ENCODE peak calls at places on chromosomes 6 and 20, in eight cellular contexts. One of them, this sample, is unnamed.

GRCh38 chr20:14919473-14920157 is 582.2 kb upstream of the FLRT3 start:
- DNase-seq in HT1080: no peak
- DNase-seq in activated naive CD4-positive, alpha-beta T cell treated with Interleukin-2 at 50 U/mL for 16 hours: no peak
- DNase-seq in EL: no peak
- DNase-seq in AG04450: no peak
- DNase-seq in amygdala: no peak
- DNase-seq in GM04504: no peak
- DNase-seq in neural crest cell: no peak
- DNase-seq in this sample: no peak

GRCh38 chr6:30127238-30128093 is 8.5 kb upstream of the TRIM40 start:
- DNase-seq in neural crest cell: no peak
- DNase-seq in GM04504: no peak
- DNase-seq in amygdala: no peak
- DNase-seq in HT1080: no peak
- DNase-seq in AG04450: no peak
- DNase-seq in EL: no peak
- DNase-seq in activated naive CD4-positive, alpha-beta T cell treated with Interleukin-2 at 50 U/mL for 16 hours: no peak
- DNase-seq in this sample: no peak

GRCh38 chr20:17504898-17505663 is 26.1 kb downstream of the BFSP1 start:
- DNase-seq in EL: peak; percentile 62
- DNase-seq in HT1080: peak; percentile 63
- DNase-seq in AG04450: no peak
- DNase-seq in GM04504: peak; percentile 38
- DNase-seq in activated naive CD4-positive, alpha-beta T cell treated with Interleukin-2 at 50 U/mL for 16 hours: peak; percentile 40
- DNase-seq in amygdala: peak; percentile 8
- DNase-seq in neural crest cell: peak; percentile 35
- DNase-seq in this sample: peak; percentile 20

GRCh38 chr6:89121934-89122333 is 4.1 kb upstream of the SRSF12 start:
- DNase-seq in AG04450: no peak
- DNase-seq in neural crest cell: no peak
- DNase-seq in EL: no peak
- DNase-seq in GM04504: no peak
- DNase-seq in amygdala: no peak
- DNase-seq in activated naive CD4-positive, alpha-beta T cell treated with Interleukin-2 at 50 U/mL for 16 hours: no peak
- DNase-seq in HT1080: no peak
- DNase-seq in this sample: no peak

GRCh38 chr6:27312146-27312949 is at the start of gene POM121L2:
- DNase-seq in activated naive CD4-positive, alpha-beta T cell treated with Interleukin-2 at 50 U/mL for 16 hours: peak; percentile 64
- DNase-seq in AG04450: no peak
- DNase-seq in GM04504: no peak
- DNase-seq in EL: peak; percentile 60
- DNase-seq in neural crest cell: peak; percentile 45
- DNase-seq in amygdala: no peak
- DNase-seq in HT1080: peak; percentile 54
- DNase-seq in this sample: peak; percentile 20

GRCh38 chr6:168387911-168388310 is 53.1 kb upstream of the SMOC2 start:
- DNase-seq in AG04450: no peak
- DNase-seq in EL: no peak
- DNase-seq in HT1080: no peak
- DNase-seq in GM04504: no peak
- DNase-seq in activated naive CD4-positive, alpha-beta T cell treated with Interleukin-2 at 50 U/mL for 16 hours: no peak
- DNase-seq in neural crest cell: no peak
- DNase-seq in amygdala: no peak
- DNase-seq in this sample: no peak

GRCh38 chr6:163415620-163416379 is 1.3 kb downstream of the QKI start:
- DNase-seq in activated naive CD4-positive, alpha-beta T cell treated with Interleukin-2 at 50 U/mL for 16 hours: peak; percentile 43
- DNase-seq in EL: peak; percentile 64
- DNase-seq in AG04450: no peak
- DNase-seq in HT1080: peak; percentile 44
- DNase-seq in neural crest cell: no peak
- DNase-seq in amygdala: no peak
- DNase-seq in GM04504: no peak
- DNase-seq in this sample: no peak

GRCh38 chr6:27091661-27092315 is 155.7 kb upstream of the PRSS16 start:
- DNase-seq in activated naive CD4-positive, alpha-beta T cell treated with Interleukin-2 at 50 U/mL for 16 hours: peak; percentile 11
- DNase-seq in HT1080: peak; percentile 96
- DNase-seq in amygdala: peak; percentile 11
- DNase-seq in neural crest cell: peak; percentile 22
- DNase-seq in AG04450: peak; percentile 80
- DNase-seq in GM04504: peak; percentile 58
- DNase-seq in EL: peak; percentile 94
- DNase-seq in this sample: no peak

GRCh38 chr20:10929023-10929422 is 255.2 kb upstream of the JAG1 start:
- DNase-seq in amygdala: no peak
- DNase-seq in AG04450: no peak
- DNase-seq in activated naive CD4-positive, alpha-beta T cell treated with Interleukin-2 at 50 U/mL for 16 hours: no peak
- DNase-seq in HT1080: no peak
- DNase-seq in EL: peak; percentile 17
- DNase-seq in neural crest cell: no peak
- DNase-seq in GM04504: no peak
- DNase-seq in this sample: no peak

GRCh38 chr20:8386991-8387390 is 254.9 kb downstream of the PLCB1 start:
- DNase-seq in AG04450: no peak
- DNase-seq in EL: no peak
- DNase-seq in neural crest cell: no peak
- DNase-seq in activated naive CD4-positive, alpha-beta T cell treated with Interleukin-2 at 50 U/mL for 16 hours: no peak
- DNase-seq in GM04504: no peak
- DNase-seq in HT1080: no peak
- DNase-seq in amygdala: no peak
- DNase-seq in this sample: no peak

GRCh38 chr20:5656136-5656535 is 94.1 kb upstream of the SHLD1 start:
- DNase-seq in EL: no peak
- DNase-seq in activated naive CD4-positive, alpha-beta T cell treated with Interleukin-2 at 50 U/mL for 16 hours: no peak
- DNase-seq in GM04504: no peak
- DNase-seq in neural crest cell: no peak
- DNase-seq in HT1080: no peak
- DNase-seq in amygdala: no peak
- DNase-seq in AG04450: no peak
- DNase-seq in this sample: no peak

GRCh38 chr6:145562771-145563615 is 172.3 kb downstream of the EPM2A start:
- DNase-seq in neural crest cell: no peak
- DNase-seq in AG04450: no peak
- DNase-seq in HT1080: peak; percentile 79
- DNase-seq in GM04504: no peak
- DNase-seq in activated naive CD4-positive, alpha-beta T cell treated with Interleukin-2 at 50 U/mL for 16 hours: no peak
- DNase-seq in EL: peak; percentile 64
- DNase-seq in amygdala: no peak
- DNase-seq in this sample: no peak

GRCh38 chr20:3734111-3734843 is 1.8 kb downstream of the HSPA12B start:
- DNase-seq in EL: no peak
- DNase-seq in HT1080: no peak
- DNase-seq in neural crest cell: no peak
- DNase-seq in GM04504: no peak
- DNase-seq in AG04450: no peak
- DNase-seq in activated naive CD4-positive, alpha-beta T cell treated with Interleukin-2 at 50 U/mL for 16 hours: no peak
- DNase-seq in amygdala: no peak
- DNase-seq in this sample: no peak

GRCh38 chr6:16239090-16239797 is 857 bp downstream of the GMPR start:
- DNase-seq in EL: peak; percentile 54
- DNase-seq in amygdala: peak; percentile 44
- DNase-seq in HT1080: peak; percentile 71
- DNase-seq in neural crest cell: no peak
- DNase-seq in AG04450: no peak
- DNase-seq in GM04504: no peak
- DNase-seq in activated naive CD4-positive, alpha-beta T cell treated with Interleukin-2 at 50 U/mL for 16 hours: peak; percentile 9
- DNase-seq in this sample: peak; percentile 95

GRCh38 chr6:145714731-145715130 is 20.6 kb downstream of the EPM2A start:
- DNase-seq in activated naive CD4-positive, alpha-beta T cell treated with Interleukin-2 at 50 U/mL for 16 hours: no peak
- DNase-seq in EL: no peak
- DNase-seq in GM04504: no peak
- DNase-seq in amygdala: no peak
- DNase-seq in AG04450: no peak
- DNase-seq in HT1080: no peak
- DNase-seq in neural crest cell: no peak
- DNase-seq in this sample: no peak

GRCh38 chr20:35544436-35544835 is 2.6 kb downstream of the ERGIC3 start:
- DNase-seq in EL: no peak
- DNase-seq in neural crest cell: no peak
- DNase-seq in HT1080: no peak
- DNase-seq in AG04450: no peak
- DNase-seq in activated naive CD4-positive, alpha-beta T cell treated with Interleukin-2 at 50 U/mL for 16 hours: no peak
- DNase-seq in GM04504: no peak
- DNase-seq in amygdala: no peak
- DNase-seq in this sample: no peak

GRCh38 chr20:64166712-64167615 is 2.7 kb downstream of the MYT1 start:
- DNase-seq in HT1080: no peak
- DNase-seq in EL: no peak
- DNase-seq in amygdala: no peak
- DNase-seq in GM04504: no peak
- DNase-seq in AG04450: no peak
- DNase-seq in neural crest cell: no peak
- DNase-seq in activated naive CD4-positive, alpha-beta T cell treated with Interleukin-2 at 50 U/mL for 16 hours: no peak
- DNase-seq in this sample: peak; percentile 59

GRCh38 chr6:77926198-77926752 is 273.4 kb downstream of the MEI4 start:
- DNase-seq in AG04450: no peak
- DNase-seq in activated naive CD4-positive, alpha-beta T cell treated with Interleukin-2 at 50 U/mL for 16 hours: no peak
- DNase-seq in amygdala: no peak
- DNase-seq in neural crest cell: no peak
- DNase-seq in EL: peak; percentile 1
- DNase-seq in HT1080: no peak
- DNase-seq in GM04504: no peak
- DNase-seq in this sample: no peak

GRCh38 chr20:47361268-47361665 is 4.8 kb upstream of the ZMYND8 start:
- DNase-seq in GM04504: no peak
- DNase-seq in amygdala: no peak
- DNase-seq in HT1080: no peak
- DNase-seq in activated naive CD4-positive, alpha-beta T cell treated with Interleukin-2 at 50 U/mL for 16 hours: no peak
- DNase-seq in AG04450: no peak
- DNase-seq in neural crest cell: no peak
- DNase-seq in EL: no peak
- DNase-seq in this sample: no peak

GRCh38 chr6:49736017-49736508 is 8.1 kb downstream of the CRISP3 start:
- DNase-seq in HT1080: no peak
- DNase-seq in GM04504: no peak
- DNase-seq in activated naive CD4-positive, alpha-beta T cell treated with Interleukin-2 at 50 U/mL for 16 hours: no peak
- DNase-seq in EL: no peak
- DNase-seq in AG04450: no peak
- DNase-seq in amygdala: no peak
- DNase-seq in neural crest cell: no peak
- DNase-seq in this sample: no peak